ENCODE peak calls at places on chromosome 11, in four cellular contexts. T is epithelial cell of proximal tubule, H is GM10248, Y is neural crest cell. Z is an unnamed sample.

GRCh38 chr11:12979928-12980689 is 29.0 kb upstream of the RASSF10 start:
- DNase-seq in H (no peak), Y (no peak), T (no peak), Z (no peak)

GRCh38 chr11:11514246-11514645 is 107.6 kb downstream of the GALNT18 start:
- DNase-seq in Y (no peak), H (no peak), T (no peak), Z (no peak)

GRCh38 chr11:6298605-6299004 is 21.7 kb downstream of the CAVIN3 start:
- DNase-seq in Y (no peak), H (no peak), T (no peak), Z (peak)

GRCh38 chr11:88979641-88980040 is 86.1 kb downstream of the GRM5 start:
- DNase-seq in T (peak), H (no peak), Y (no peak), Z (no peak)

GRCh38 chr11:74896311-74896710 is 52.6 kb downstream of the XRRA1 start:
- DNase-seq in Y (no peak), T (no peak), H (no peak), Z (no peak)

GRCh38 chr11:45110562-45110961 is 35.9 kb upstream of the PRDM11 start:
- DNase-seq in H (peak), Y (peak), T (peak), Z (no peak)

GRCh38 chr11:57223601-57224000 is 13.4 kb downstream of the APLNR start:
- DNase-seq in H (no peak), T (no peak), Y (no peak), Z (no peak)

GRCh38 chr11:70116386-70117077 is 38.4 kb downstream of the ANO1 start:
- DNase-seq in T (no peak), H (no peak), Y (no peak), Z (no peak)

GRCh38 chr11:63549411-63549810 is 12.8 kb downstream of the PLAAT4 start:
- DNase-seq in H (no peak), T (no peak), Y (no peak), Z (no peak)

GRCh38 chr11:128210148-128210940 is 377.0 kb downstream of the ETS1 start:
- DNase-seq in T (peak), Y (no peak), H (no peak), Z (no peak)

GRCh38 chr11:215581-216037 is 8.1 kb downstream of the RIC8A start:
- DNase-seq in T (no peak), H (no peak), Y (no peak), Z (no peak)

GRCh38 chr11:67165595-67165994 is 46.5 kb downstream of the KDM2A start:
- DNase-seq in Y (no peak), T (no peak), H (peak), Z (no peak)

GRCh38 chr11:15035283-15035682 is 38.1 kb upstream of the CALCB start:
- DNase-seq in T (no peak), Y (no peak), H (no peak), Z (no peak)

GRCh38 chr11:46345131-46345597 is 2.1 kb upstream of the DGKZ start:
- DNase-seq in T (no peak), Y (no peak), H (peak), Z (peak)

GRCh38 chr11:1116666-1117390 is 40.9 kb upstream of the MUC5AC start:
- DNase-seq in T (no peak), H (no peak), Y (no peak), Z (no peak)

GRCh38 chr11:47477323-47477722 is 28.4 kb upstream of the RAPSN start:
- DNase-seq in T (no peak), H (no peak), Y (no peak), Z (no peak)

GRCh38 chr11:69296890-69297224 is 2.9 kb downstream of the MYEOV start:
- DNase-seq in Y (no peak), T (no peak), H (no peak), Z (no peak)

GRCh38 chr11:42768576-42768975 is 543.2 kb upstream of the API5 start:
- DNase-seq in T (no peak), Y (no peak), H (no peak), Z (no peak)

GRCh38 chr11:14884667-14885273 is 7.3 kb downstream of the CYP2R1 start:
- DNase-seq in Y (no peak), T (no peak), H (no peak), Z (no peak)

GRCh38 chr11:44241851-44242250 is 68.1 kb downstream of the ALX4 start:
- DNase-seq in H (no peak), T (no peak), Y (no peak), Z (no peak)

GRCh38 chr11:64118871-64119495 is 46.9 kb downstream of the MACROD1 start:
- DNase-seq in Y (no peak), H (no peak), T (no peak), Z (no peak)

GRCh38 chr11:10327254-10327653 is 22.4 kb downstream of the ADM start:
- DNase-seq in H (no peak), Y (no peak), T (no peak), Z (no peak)

GRCh38 chr11:126956664-126957063 is 43.9 kb downstream of the KIRREL3 start:
- DNase-seq in Y (no peak), H (no peak), T (no peak), Z (no peak)

GRCh38 chr11:107259826-107260225 is 197.8 kb downstream of the CWF19L2 start:
- DNase-seq in H (no peak), T (no peak), Y (no peak), Z (no peak)

GRCh38 chr11:65988791-65989592 is 13.0 kb downstream of the EIF1AD start:
- DNase-seq in H (peak), T (peak), Y (peak), Z (peak)

GRCh38 chr11:69242583-69242940 is 51.4 kb upstream of the MYEOV start:
- DNase-seq in T (no peak), H (no peak), Y (no peak), Z (peak)

GRCh38 chr11:83881428-83881827 is 595.3 kb upstream of the CCDC90B start:
- DNase-seq in T (no peak), H (no peak), Y (no peak), Z (no peak)

GRCh38 chr11:66022401-66023185 is 3.7 kb downstream of the CATSPER1 start:
- DNase-seq in Y (peak), T (no peak), H (peak), Z (peak)

GRCh38 chr11:121446752-121447156 is 5.4 kb upstream of the SORL1 start:
- DNase-seq in H (peak), T (no peak), Y (no peak), Z (no peak)

GRCh38 chr11:1668911-1669473 is 28.0 kb upstream of the KRTAP5-6 start:
- DNase-seq in H (no peak), Y (no peak), T (no peak), Z (no peak)

GRCh38 chr11:29243616-29244015 is 773.2 kb downstream of the KCNA4 start:
- DNase-seq in Y (no peak), H (no peak), T (no peak), Z (no peak)

GRCh38 chr11:134531331-134532135 is 119.5 kb upstream of the B3GAT1 start:
- DNase-seq in T (no peak), H (no peak), Y (no peak), Z (peak)

GRCh38 chr11:2813968-2814367 is 71.6 kb downstream of the CDKN1C start:
- DNase-seq in T (no peak), Y (no peak), H (no peak), Z (no peak)

GRCh38 chr11:64720167-64720566 is 2.8 kb downstream of the NRXN2 start:
- DNase-seq in H (no peak), T (no peak), Y (no peak), Z (no peak)

GRCh38 chr11:95486979-95487378 is 256.0 kb upstream of the SESN3 start:
- DNase-seq in H (no peak), Y (no peak), T (no peak), Z (no peak)

GRCh38 chr11:45993438-45994064 is 71.1 kb downstream of the LARGE2 start:
- DNase-seq in T (no peak), Y (no peak), H (no peak), Z (no peak)

GRCh38 chr11:102678022-102678421 is 27.5 kb downstream of the MMP27 start:
- DNase-seq in Y (no peak), T (no peak), H (no peak), Z (no peak)

GRCh38 chr11:63489879-63490278 is 1.1 kb downstream of the PLAAT5 start:
- DNase-seq in T (no peak), Y (no peak), H (no peak), Z (peak)

GRCh38 chr11:57567512-57568329 is at the start of gene UBE2L6:
- DNase-seq in T (no peak), Y (peak), H (peak), Z (peak)

GRCh38 chr11:134949121-134949591 is 537.1 kb upstream of the B3GAT1 start:
- DNase-seq in T (peak), H (no peak), Y (no peak), Z (no peak)

GRCh38 chr11:117731689-117732290 is 65.2 kb downstream of the DSCAML1 start:
- DNase-seq in T (no peak), H (no peak), Y (no peak), Z (no peak)

GRCh38 chr11:117733311-117733710 is 63.7 kb downstream of the DSCAML1 start:
- DNase-seq in Y (no peak), H (no peak), T (no peak), Z (no peak)

GRCh38 chr11:117735350-117735977 is 61.6 kb downstream of the DSCAML1 start:
- DNase-seq in H (no peak), T (no peak), Y (no peak), Z (no peak)

GRCh38 chr11:117734596-117734995 is 62.4 kb downstream of the DSCAML1 start:
- DNase-seq in T (no peak), Y (no peak), H (no peak), Z (no peak)

DNA sequence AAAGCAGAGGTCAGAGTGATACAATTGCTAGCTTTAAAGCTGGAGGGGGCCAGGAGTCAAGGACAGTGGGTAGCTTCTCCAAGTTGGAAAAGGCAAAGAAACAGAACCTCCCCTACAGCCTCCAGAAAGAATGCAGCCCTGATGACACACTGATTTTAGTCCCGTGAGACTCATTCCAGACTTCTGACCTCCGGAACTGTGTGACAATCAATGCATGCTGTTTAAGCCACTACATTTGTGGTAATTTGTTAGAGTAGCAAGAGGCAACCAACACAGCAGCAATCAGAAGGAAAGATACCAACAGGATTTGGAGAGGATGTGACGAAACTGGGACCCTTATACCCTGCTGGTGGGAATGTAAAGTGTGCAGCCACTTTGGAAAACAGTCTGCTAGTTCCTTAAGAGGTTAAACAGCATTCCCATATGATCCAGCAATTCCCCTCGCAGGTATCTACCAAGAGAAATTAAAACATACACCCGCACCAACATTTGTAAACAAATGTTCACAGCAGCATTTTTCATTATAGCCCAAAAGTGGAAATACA is 66.7 kb downstream of the DSCAML1 start:
- DNase-seq in Y (no peak), H (no peak), T (no peak), Z (no peak)
- TF ChIP-seq CTCF in Y (no peak), H (no peak), T (peak), Z (no peak)

GRCh38 chr11:8682219-8683114 is at the start of the genes RPL27A and TRIM66:
- DNase-seq in T (peak), H (peak), Y (peak), Z (peak)
- TF ChIP-seq CTCF in T (no peak), H (no peak), Y (peak), Z (no peak)

GRCh38 chr11:86574493-86575207 is 97.8 kb downstream of the ME3 start:
- DNase-seq in Y (no peak), T (no peak), H (no peak), Z (no peak)

GRCh38 chr11:86570020-86570419 is 102.4 kb downstream of the ME3 start:
- DNase-seq in Y (no peak), T (no peak), H (no peak), Z (no peak)

GRCh38 chr11:86569109-86569508 is 103.3 kb downstream of the ME3 start:
- DNase-seq in T (no peak), Y (no peak), H (no peak), Z (no peak)

GRCh38 chr11:86570457-86570856 is 102.0 kb downstream of the ME3 start:
- DNase-seq in T (no peak), H (no peak), Y (no peak), Z (no peak)

DNA sequence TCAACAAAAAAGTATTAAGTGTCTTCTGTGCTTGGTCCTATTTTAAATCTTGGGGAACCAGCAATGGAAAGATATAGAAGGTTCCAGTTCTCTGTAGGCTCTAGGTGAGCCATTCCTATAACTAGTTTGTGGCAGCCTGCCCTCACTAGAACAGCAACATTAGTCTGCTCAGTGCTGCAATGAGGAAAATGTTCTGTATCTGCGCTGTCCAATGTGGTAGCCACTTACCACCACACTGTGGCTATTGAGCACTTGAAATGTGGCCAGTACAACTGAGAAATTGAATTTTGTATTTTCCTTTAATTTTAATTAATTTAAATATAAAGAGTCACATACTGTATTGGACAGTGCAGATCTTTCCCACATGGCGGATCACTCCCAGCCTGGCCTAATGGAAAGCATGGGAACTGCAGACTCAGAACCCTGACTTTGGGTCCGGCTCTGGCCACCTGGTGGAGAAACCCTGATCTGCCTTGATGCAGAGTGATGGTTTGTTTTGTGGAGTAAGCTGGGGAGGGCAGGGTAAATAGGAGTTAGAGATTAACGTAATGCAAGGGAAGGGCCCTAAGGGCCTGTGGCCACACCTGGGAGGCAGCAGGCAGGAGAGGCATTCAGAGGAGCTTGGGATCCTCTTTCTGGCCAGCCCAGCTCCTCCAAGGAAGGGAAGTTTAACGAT is 101.0 kb downstream of the ME3 start:
- DNase-seq in T (no peak), Y (peak), H (no peak), Z (peak)
- TF ChIP-seq CTCF in T (peak), Y (peak), H (no peak), Z (peak)

GRCh38 chr11:8833568-8834275 is 77.3 kb upstream of the AKIP1 start:
- DNase-seq in Y (no peak), T (no peak), H (no peak), Z (no peak)

GRCh38 chr11:8834379-8834778 is 76.6 kb upstream of the AKIP1 start:
- DNase-seq in Y (no peak), T (no peak), H (no peak), Z (no peak)

GRCh38 chr11:8830641-8831040 is 80.3 kb upstream of the AKIP1 start:
- DNase-seq in Y (no peak), T (no peak), H (no peak), Z (no peak)

GRCh38 chr11:8831861-8832260 is 79.1 kb upstream of the AKIP1 start:
- DNase-seq in T (no peak), Y (no peak), H (no peak), Z (no peak)

DNA sequence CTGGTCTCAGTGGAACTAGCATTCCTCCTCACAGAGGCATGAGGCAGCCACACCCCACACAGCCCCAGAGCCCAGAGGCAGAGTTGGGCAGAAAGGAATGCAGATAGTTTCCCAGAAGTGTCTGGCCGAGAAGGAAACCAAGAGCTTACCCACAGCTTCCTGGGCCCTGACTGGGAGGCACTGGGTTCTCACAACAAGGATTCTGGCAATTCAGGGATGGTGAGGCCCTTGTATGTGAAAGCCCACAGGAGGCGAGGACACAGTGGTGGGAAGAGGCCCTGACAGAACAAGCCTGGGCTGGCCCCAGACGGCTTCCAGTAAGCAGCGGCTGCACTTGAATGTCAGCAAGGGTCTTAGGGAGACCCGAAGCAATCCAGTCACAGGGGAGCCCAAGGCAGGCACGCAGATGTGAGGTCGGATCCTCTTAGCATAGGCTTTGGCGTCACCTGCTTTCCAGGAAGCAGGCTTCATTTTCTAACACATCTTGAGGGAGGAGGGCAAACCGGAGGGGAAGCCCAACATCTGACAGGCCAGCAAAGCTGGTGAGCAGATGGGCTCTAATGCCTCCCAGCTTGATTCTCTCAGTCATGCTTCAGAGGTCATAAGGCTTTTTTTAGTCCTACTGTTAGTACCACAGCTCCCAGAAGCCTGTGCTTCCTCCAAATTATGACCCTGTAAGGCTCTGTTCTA is 78.3 kb upstream of the AKIP1 start:
- DNase-seq in T (no peak), Y (no peak), H (peak), Z (peak)
- TF ChIP-seq CTCF in T (no peak), Y (no peak), H (no peak), Z (no peak)

GRCh38 chr11:129410561-129410960 is 34.9 kb downstream of the BARX2 start:
- DNase-seq in Y (no peak), T (no peak), H (no peak), Z (no peak)
- TF ChIP-seq CTCF in Y (no peak), T (peak), H (no peak), Z (no peak)

DNA sequence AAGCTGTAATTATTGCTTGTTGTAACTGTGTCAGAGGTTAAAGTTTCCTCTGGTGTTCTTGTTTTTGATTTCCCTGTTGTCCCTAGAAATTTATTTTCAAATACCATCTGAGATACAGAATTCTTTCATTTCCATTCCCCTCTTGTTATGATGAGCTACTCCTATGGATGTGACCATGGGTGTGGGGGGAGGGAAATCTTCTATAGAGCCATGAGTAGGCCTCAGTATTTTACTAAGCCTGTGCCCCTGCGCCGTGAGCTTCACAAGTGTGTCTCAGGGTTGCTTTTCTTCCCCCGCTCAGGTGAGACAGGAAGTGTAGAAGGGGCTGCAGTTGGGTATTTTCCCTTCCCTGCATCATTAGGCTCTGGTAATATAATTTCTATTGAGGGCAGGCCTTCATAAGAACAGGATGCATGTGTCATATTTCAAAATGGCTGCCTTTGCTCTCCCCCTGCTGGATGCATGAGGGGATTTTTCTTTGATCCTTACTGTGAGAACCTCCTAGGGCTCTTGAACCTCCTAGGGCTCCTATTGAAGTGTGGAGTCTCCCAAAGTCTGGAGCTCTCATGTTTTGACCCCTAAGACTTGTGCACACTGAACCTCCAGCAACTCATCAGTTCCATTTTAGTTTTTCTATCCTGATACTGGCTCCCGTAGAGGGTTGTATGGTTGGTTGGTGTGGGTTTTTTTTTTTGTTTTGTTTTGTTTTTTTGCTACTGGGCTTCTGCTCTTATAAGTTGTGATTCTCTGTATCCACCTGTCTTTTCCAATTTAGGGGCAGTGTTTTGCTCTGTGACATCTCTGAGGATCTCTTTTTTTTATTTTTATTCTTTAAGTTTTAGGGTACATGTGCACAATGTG is 658.2 kb downstream of the NTM start:
- DNase-seq in H (no peak), Y (peak), T (peak), Z (peak)
- TF ChIP-seq CTCF in H (no peak), Y (peak), T (peak), Z (peak)

DNA sequence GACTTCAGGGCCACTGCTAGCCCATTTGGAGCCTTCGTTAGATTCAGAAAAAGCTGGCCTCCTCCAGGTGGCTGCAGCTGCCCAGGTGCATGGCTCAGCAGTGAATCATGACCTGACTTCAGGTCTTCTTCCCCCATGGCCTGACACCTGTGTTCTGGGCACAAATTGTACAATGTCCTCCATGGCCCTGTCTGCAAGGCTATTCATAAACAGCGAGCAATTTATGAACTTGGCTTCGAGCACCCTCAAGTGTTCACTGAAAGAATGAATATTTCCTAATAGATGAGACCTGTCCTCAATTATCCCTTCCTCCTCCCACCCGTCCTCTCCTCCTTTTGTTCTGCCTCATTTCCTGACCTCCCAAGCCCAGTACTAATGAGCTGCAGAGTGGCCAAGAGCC is 12.2 kb upstream of the VPS37C start:
- DNase-seq in T (no peak), Y (no peak), H (no peak), Z (no peak)
- TF ChIP-seq CTCF in T (peak), Y (no peak), H (peak), Z (no peak)

Z was measured in glutamatergic neuron.